ENCODE peak calls at places on chromosomes 5 and 9, in nine cellular contexts. Z, B, F, W, H, N, E, S and C are unnamed samples.

GRCh38 chr5:154371687-154372086 is 74.1 kb upstream of the SAP30L start:
- DNase-seq in S (no peak), N (no peak), E (no peak), Z (peak), B (no peak), F (peak), H (no peak), W (peak), C (peak)

GRCh38 chr5:68612972-68613371 is 397.4 kb downstream of the PIK3R1 start:
- DNase-seq in N (no peak), H (no peak), W (no peak), S (no peak), F (no peak), B (no peak), E (no peak), Z (no peak), C (no peak)

GRCh38 chr5:68331202-68332108 is 115.9 kb downstream of the PIK3R1 start:
- DNase-seq in H (no peak), F (peak), W (no peak), N (no peak), S (no peak), B (peak), Z (peak), E (no peak), C (peak)

GRCh38 chr9:109114670-109115069 is 5.1 kb downstream of the TMEM245 start:
- DNase-seq in S (no peak), Z (peak), E (no peak), B (peak), H (no peak), F (peak), W (no peak), N (no peak), C (peak)

GRCh38 chr5:136145030-136145429 is 12.4 kb downstream of the SMAD5 start:
- DNase-seq in B (no peak), Z (no peak), F (no peak), W (no peak), S (no peak), H (no peak), E (no peak), N (no peak), C (no peak)

GRCh38 chr9:16870606-16871357 is at the start of gene BNC2:
- DNase-seq in F (no peak), Z (peak), H (peak), B (peak), W (peak), E (peak), S (no peak), N (peak), C (peak)

GRCh38 chr5:65151632-65152031 is 330.1 kb downstream of the ADAMTS6 start:
- DNase-seq in N (no peak), Z (peak), B (no peak), W (peak), E (no peak), S (no peak), H (no peak), F (no peak), C (no peak)

GRCh38 chr5:145903113-145903512 is 30.3 kb upstream of the GRXCR2 start:
- DNase-seq in Z (no peak), N (no peak), B (no peak), H (no peak), F (no peak), W (no peak), E (no peak), S (no peak), C (no peak)

GRCh38 chr5:38541174-38541724 is 15.2 kb downstream of the LIFR start:
- DNase-seq in B (no peak), Z (peak), E (no peak), N (no peak), S (no peak), F (no peak), H (no peak), W (no peak), C (no peak)

DNA sequence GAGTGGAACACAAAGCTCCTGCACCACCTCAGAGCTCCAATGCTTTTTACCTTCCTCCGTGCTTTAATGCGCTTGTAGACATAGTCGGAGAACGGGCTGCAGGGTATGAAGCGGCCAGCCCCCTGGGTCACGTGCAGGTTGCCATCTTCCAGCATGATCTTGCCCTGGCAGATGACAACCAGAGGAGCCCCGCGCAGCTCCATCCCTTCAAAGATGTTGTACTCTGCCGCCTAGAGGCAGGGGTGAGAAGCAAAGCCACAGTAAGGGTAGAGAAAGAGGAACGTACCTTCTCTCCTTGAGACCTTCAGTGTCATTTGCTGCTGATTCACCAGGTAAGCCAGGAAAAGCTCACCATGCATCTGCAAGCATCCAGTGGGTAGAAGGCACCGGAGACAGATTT is 112.3 kb downstream of the DPYSL3 start:
- DNase-seq in F (no peak), Z (no peak), H (no peak), W (no peak), S (no peak), B (no peak), N (peak), E (no peak), C (no peak)
- TF ChIP-seq CTCF in F (peak), Z (no peak), H (no peak), W (no peak), S (no peak), B (no peak), N (peak), E (no peak), C (no peak)

DNA sequence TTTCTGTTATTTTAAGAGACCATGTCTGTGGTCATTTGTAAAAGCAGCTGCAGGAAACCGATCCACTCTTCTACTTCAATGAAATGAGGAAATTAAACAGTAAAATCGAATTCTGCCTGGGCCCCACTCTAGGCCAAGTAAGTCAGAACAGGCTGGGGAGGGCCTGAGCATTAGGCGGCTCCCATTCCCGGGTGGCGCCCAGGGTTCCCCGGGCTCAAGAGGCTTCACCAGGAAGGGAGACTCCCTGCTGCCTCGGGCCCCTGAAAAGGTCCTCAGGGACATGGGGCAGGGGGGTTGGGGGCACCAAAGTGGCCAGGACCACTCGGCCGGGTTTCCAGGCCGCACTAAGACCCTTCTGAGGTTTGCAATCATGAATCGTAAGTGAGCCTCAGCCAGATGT is 24.7 kb downstream of the MED10 start:
- DNase-seq in E (no peak), S (no peak), H (no peak), N (no peak), F (no peak), Z (no peak), B (no peak), W (no peak), C (no peak)
- H3K4me3 ChIP-seq in E (no peak), S (no peak), H (no peak), N (no peak), F (no peak), Z (no peak), B (no peak), W (no peak), C (no peak)

DNA sequence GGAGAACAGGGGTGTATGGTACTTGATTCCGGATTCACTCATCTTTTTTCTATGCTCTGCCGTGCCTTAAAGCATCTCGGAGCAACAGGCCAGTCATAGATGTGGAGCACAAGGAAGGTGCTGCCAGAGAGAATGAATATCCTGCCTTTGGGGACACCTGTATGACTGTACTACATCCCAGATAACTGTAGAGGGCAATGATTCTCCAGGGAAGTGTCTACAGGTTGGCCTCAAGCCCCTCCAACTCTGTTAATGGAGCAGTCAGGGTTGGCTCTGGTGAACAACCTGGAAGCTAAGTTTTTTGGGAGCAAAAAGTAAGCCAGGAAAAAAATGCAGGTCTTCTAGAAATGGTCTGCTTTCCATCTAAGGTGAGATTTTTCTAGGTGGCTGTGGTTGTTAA is 71.0 kb downstream of the NREP start:
- DNase-seq in W (no peak), E (no peak), B (no peak), Z (no peak), S (no peak), H (no peak), N (peak), F (no peak), C (no peak)
- TF ChIP-seq CTCF in W (peak), E (no peak), B (no peak), Z (no peak), S (no peak), H (no peak), N (peak), F (peak), C (no peak)

GRCh38 chr9:42852133-42852532 is 668.7 kb downstream of the SPATA31A6 start:
- DNase-seq in B (peak), W (peak), E (no peak), N (peak), F (peak), Z (no peak), S (no peak), H (peak), C (peak)
- H3K4me3 ChIP-seq in B (no peak), W (no peak), E (no peak), N (no peak), F (peak), Z (no peak), S (no peak), H (peak), C (peak)